ENCODE peak calls at places on chromosomes 13 and 19, in five cellular contexts. F is NCI-H1436, H is kidney glomerular epithelial cell, Q is pancreas, V is AG10803. G is an unnamed sample.

GRCh38 chr19:28154077-28154476 is 1058.9 kb downstream of the UQCRFS1 start:
- DNase-seq in F (no peak), H (no peak), Q (no peak), V (no peak), G (no peak)

GRCh38 chr19:17420267-17420924 is 549 bp downstream of the MVB12A start:
- DNase-seq in F (no peak), H (no peak), Q (peak), V (no peak), G (no peak)

GRCh38 chr13:87999141-87999765 is 328.1 kb downstream of the SLITRK5 start:
- DNase-seq in F (no peak), H (peak), Q (no peak), V (peak), G (no peak)

GRCh38 chr13:27171830-27172494 is 351 bp upstream of the USP12 start:
- DNase-seq in F (peak), H (peak), Q (peak), V (peak), G (peak)

GRCh38 chr13:24280722-24281121 is 28.7 kb upstream of the C1QTNF9 start:
- DNase-seq in F (no peak), H (no peak), Q (no peak), V (no peak), G (no peak)

GRCh38 chr13:23579886-23580706 is 9.9 kb downstream of the TNFRSF19 start:
- DNase-seq in F (no peak), H (no peak), Q (no peak), V (no peak), G (no peak)

GRCh38 chr13:43405457-43405856 is 381.3 kb downstream of the ENOX1 start:
- DNase-seq in F (no peak), H (peak), Q (no peak), V (peak), G (no peak)

GRCh38 chr19:34501339-34502320 is 20.1 kb downstream of the WTIP start:
- DNase-seq in F (peak), H (peak), Q (peak), V (peak), G (peak)

GRCh38 chr13:19601749-19602725 is 31.4 kb upstream of the MPHOSPH8 start:
- DNase-seq in F (no peak), H (peak), Q (peak), V (peak), G (no peak)

GRCh38 chr13:43908156-43909126 is 28.7 kb downstream of the LACC1 start:
- DNase-seq in F (peak), H (peak), Q (no peak), V (peak), G (no peak)

GRCh38 chr13:34465423-34465922 is 476.6 kb upstream of the NBEA start:
- DNase-seq in F (no peak), H (no peak), Q (no peak), V (no peak), G (no peak)

GRCh38 chr13:39929583-39929982 is 274.1 kb downstream of the COG6 start:
- DNase-seq in F (no peak), H (no peak), Q (no peak), V (no peak), G (no peak)

GRCh38 chr19:7550987-7551761 is 15.7 kb downstream of the PNPLA6 start:
- DNase-seq in F (no peak), H (peak), Q (peak), V (no peak), G (no peak)

GRCh38 chr19:33410915-33411401 is 37.4 kb downstream of the CEBPG start:
- DNase-seq in F (no peak), H (no peak), Q (no peak), V (no peak), G (no peak)